ENCODE peak calls at places on chromosomes 3 and 15, in six cellular contexts. C, O, S, X, G and R are unnamed samples.

GRCh38 chr3:36893137-36893557 is 51.7 kb downstream of the TRANK1 start:
- DNase-seq in C (peak), O (no peak), S (no peak), X (peak), G (peak), R (peak)

GRCh38 chr3:55183259-55183658 is 255.4 kb upstream of the LRTM1 start:
- DNase-seq in C (no peak), O (no peak), S (no peak), X (no peak), G (no peak), R (no peak)

GRCh38 chr3:65808407-65808806 is 230.3 kb downstream of the MAGI1 start:
- DNase-seq in C (no peak), O (no peak), S (no peak), X (no peak), G (no peak), R (no peak)

GRCh38 chr3:78026429-78026828 is 986.5 kb downstream of the ROBO2 start:
- DNase-seq in C (no peak), O (no peak), S (no peak), X (no peak), G (no peak), R (no peak)

GRCh38 chr3:29240248-29240647 is 40.6 kb upstream of the RBMS3 start:
- DNase-seq in C (peak), O (peak), S (no peak), X (peak), G (peak), R (peak)

GRCh38 chr15:42832577-42832976 is 88.0 kb downstream of the TTBK2 start:
- DNase-seq in C (no peak), O (peak), S (no peak), X (peak), G (peak), R (peak)

GRCh38 chr3:249587-250262 is 53.2 kb downstream of the CHL1 start:
- DNase-seq in C (no peak), O (peak), S (no peak), X (no peak), G (peak), R (peak)

GRCh38 chr3:39135170-39135805 is 18.1 kb downstream of the CSRNP1 start:
- DNase-seq in C (no peak), O (no peak), S (no peak), X (no peak), G (no peak), R (no peak)

GRCh38 chr15:75051161-75051560 is 27.8 kb downstream of the PPCDC start:
- DNase-seq in C (no peak), O (no peak), S (no peak), X (no peak), G (no peak), R (no peak)

GRCh38 chr3:123328851-123329635 is 119.8 kb downstream of the ADCY5 start:
- DNase-seq in C (peak), O (no peak), S (peak), X (peak), G (peak), R (peak)

GRCh38 chr15:44726136-44726535 is 10.2 kb upstream of the TRIM69 start:
- DNase-seq in C (peak), O (no peak), S (no peak), X (no peak), G (no peak), R (peak)

GRCh38 chr15:50542051-50542450 is 4.4 kb downstream of the USP50 start:
- DNase-seq in C (no peak), O (no peak), S (no peak), X (peak), G (no peak), R (no peak)

GRCh38 chr3:64995857-64996564 is 308.2 kb upstream of the ADAMTS9 start:
- DNase-seq in C (no peak), O (no peak), S (no peak), X (no peak), G (no peak), R (no peak)

GRCh38 chr3:39189648-39190269 is 2.6 kb downstream of the XIRP1 start:
- DNase-seq in C (peak), O (no peak), S (peak), X (peak), G (peak), R (peak)

GRCh38 chr15:94576889-94577533 is 345.6 kb downstream of the MCTP2 start:
- DNase-seq in C (peak), O (no peak), S (no peak), X (peak), G (peak), R (peak)

GRCh38 chr3:156837130-156837529 is 11.0 kb downstream of the LEKR1 start:
- DNase-seq in C (no peak), O (no peak), S (no peak), X (peak), G (peak), R (peak)

GRCh38 chr3:98574157-98574556 is 19.3 kb downstream of the CPOX start:
- DNase-seq in C (no peak), O (no peak), S (no peak), X (no peak), G (no peak), R (no peak)

GRCh38 chr15:28003302-28004037 is 95.6 kb downstream of the OCA2 start:
- DNase-seq in C (no peak), O (no peak), S (no peak), X (no peak), G (no peak), R (no peak)

GRCh38 chr15:22844421-22845288 is 6.2 kb downstream of the NIPA2 start:
- DNase-seq in C (no peak), O (no peak), S (no peak), X (no peak), G (no peak), R (no peak)

GRCh38 chr3:54837964-54838363 is 89.9 kb downstream of the LRTM1 start:
- DNase-seq in C (no peak), O (no peak), S (no peak), X (peak), G (peak), R (no peak)

GRCh38 chr15:95887666-95888480 is 442.6 kb upstream of the NR2F2 start:
- DNase-seq in C (no peak), O (no peak), S (no peak), X (peak), G (no peak), R (peak)

GRCh38 chr3:168885028-168885427 is 778.5 kb downstream of the MECOM start:
- DNase-seq in C (no peak), O (no peak), S (no peak), X (peak), G (peak), R (peak)

GRCh38 chr15:73051811-73052678 is at the start of gene NEO1:
- DNase-seq in C (peak), O (no peak), S (peak), X (peak), G (peak), R (peak)

GRCh38 chr15:92645051-92645631 is 10.4 kb downstream of the FAM174B start:
- DNase-seq in C (no peak), O (no peak), S (no peak), X (no peak), G (peak), R (no peak)

GRCh38 chr3:66639794-66640356 is 139.1 kb upstream of the LRIG1 start:
- DNase-seq in C (no peak), O (no peak), S (no peak), X (peak), G (no peak), R (no peak)

GRCh38 chr3:42653560-42654330 is at the start of gene ZBTB47:
- DNase-seq in C (peak), O (no peak), S (peak), X (peak), G (peak), R (peak)

GRCh38 chr15:59917504-59918157 is 86.5 kb upstream of the FOXB1 start:
- DNase-seq in C (peak), O (no peak), S (peak), X (peak), G (peak), R (peak)

GRCh38 chr3:122416966-122417365 is 1.1 kb upstream of the WDR5B start:
- DNase-seq in C (no peak), O (peak), S (no peak), X (peak), G (peak), R (peak)

GRCh38 chr15:39756806-39757522 is 25.7 kb downstream of the FSIP1 start:
- DNase-seq in C (peak), O (peak), S (no peak), X (peak), G (peak), R (peak)

GRCh38 chr3:58494107-58494506 is 2.2 kb downstream of the KCTD6 start:
- DNase-seq in C (no peak), O (no peak), S (no peak), X (no peak), G (no peak), R (no peak)

GRCh38 chr3:4704552-4704951 is 211.4 kb downstream of the ITPR1 start:
- DNase-seq in C (peak), O (no peak), S (no peak), X (no peak), G (no peak), R (no peak)

GRCh38 chr3:23312866-23313265 is 109.7 kb downstream of the UBE2E2 start:
- DNase-seq in C (no peak), O (no peak), S (no peak), X (no peak), G (no peak), R (no peak)